ENCODE peak calls at places on chromosomes 1 and 21, in ten cellular contexts. P is endodermal cell; W is activated CD8-positive, alpha-beta T cell treated with anti-CD3 and anti-CD28 coated beads, Interleukin-2, amount 10 ng/mL, durations not matched to agents 7 days and 5 days; Q is stimulated activated CD8-positive, alpha-beta memory T cell treated with anti-CD3 and anti-CD28 coated beads, Interleukin-7, amount 100 ng/mL, for 48 hours; R is activated T-cell treated with anti-CD3 and anti-CD28 coated beads for 1 hour; U is right atrium auricular region; F is Right ventricle myocardium superior; J is choroid plexus epithelial cell; S is NCI-H1105; A is skeletal muscle cell. Y is an unnamed sample.

GRCh38 chr1:6594977-6595740 is 7.5 kb downstream of the KLHL21 start:
- DNase-seq in R (no peak), U (no peak), P (peak; percentile 25), F (no peak), J (no peak), Q (no peak), W (no peak), S (no peak), A (no peak), Y (no peak)

GRCh38 chr1:217333939-217334338 is 297.0 kb downstream of the GPATCH2 start:
- DNase-seq in P (peak; percentile 90), F (no peak), A (no peak), J (peak; percentile 21), U (no peak), S (peak; percentile 6), R (no peak), W (no peak), Q (no peak), Y (no peak)

GRCh38 chr1:110786802-110787327 is 86.1 kb upstream of the CD53 start:
- DNase-seq in S (no peak), J (no peak), P (no peak), R (no peak), W (no peak), U (no peak), F (no peak), Q (no peak), A (no peak), Y (no peak)

GRCh38 chr1:155514582-155515187 is 47.9 kb downstream of the ASH1L start:
- DNase-seq in J (no peak), F (no peak), S (no peak), U (no peak), R (no peak), P (no peak), A (no peak), W (no peak), Q (no peak), Y (no peak)

GRCh38 chr1:22031214-22031962 is 21.1 kb upstream of the CDC42 start:
- DNase-seq in Q (no peak), P (no peak), J (no peak), S (no peak), U (no peak), W (peak; percentile 33), R (peak; percentile 34), A (no peak), F (no peak), Y (no peak)

GRCh38 chr21:40120944-40121575 is 253.8 kb downstream of the PCP4 start:
- DNase-seq in P (no peak), Q (no peak), U (no peak), S (peak; percentile 59), W (no peak), F (no peak), A (no peak), R (no peak), J (peak; percentile 30), Y (no peak)

GRCh38 chr21:15379776-15380175 is 315.0 kb upstream of the NRIP1 start:
- DNase-seq in F (no peak), J (peak; percentile 23), W (no peak), S (no peak), R (no peak), A (no peak), P (no peak), Q (no peak), U (no peak), Y (no peak)

GRCh38 chr1:175969236-175969635 is 225.8 kb upstream of the TNR start:
- DNase-seq in R (no peak), J (no peak), W (no peak), U (no peak), S (no peak), P (no peak), F (no peak), A (no peak), Q (no peak), Y (no peak)

GRCh38 chr1:228911225-228911624 is 175.9 kb downstream of the RHOU start:
- DNase-seq in W (no peak), S (no peak), A (no peak), F (no peak), Q (no peak), U (no peak), R (no peak), P (peak; percentile 47), J (no peak), Y (no peak)

GRCh38 chr1:174791863-174792262 is 207.9 kb upstream of the CACYBP start:
- DNase-seq in P (no peak), A (no peak), F (no peak), J (peak; percentile 44), R (no peak), Q (no peak), W (no peak), S (no peak), U (no peak), Y (no peak)

GRCh38 chr1:113390871-113391642 is 742 bp downstream of the MAGI3 start:
- DNase-seq in A (no peak), J (no peak), F (peak; percentile 71), Q (no peak), P (peak; percentile 81), W (peak; percentile 58), U (no peak), R (peak; percentile 26), S (no peak), Y (peak; percentile 49)

GRCh38 chr1:160814316-160814715 is 18.3 kb downstream of the LY9 start:
- DNase-seq in R (no peak), F (no peak), P (no peak), Q (no peak), J (no peak), U (no peak), S (no peak), W (no peak), A (no peak), Y (no peak)

GRCh38 chr1:66996018-66996682 is 57.8 kb downstream of the SLC35D1 start:
- DNase-seq in W (peak; percentile 78), U (no peak), P (peak; percentile 87), R (peak; percentile 32), S (peak; percentile 54), J (peak; percentile 88), A (peak; percentile 31), Q (no peak), F (no peak), Y (peak; percentile 43)

GRCh38 chr21:42262826-42263225 is 43.9 kb downstream of the ABCG1 start:
- DNase-seq in A (no peak), J (peak; percentile 24), Q (no peak), W (no peak), R (no peak), U (peak; percentile 75), F (peak; percentile 90), P (no peak), S (no peak), Y (peak; percentile 90)

GRCh38 chr21:34598931-34599400 is 15.9 kb downstream of the RCAN1 start:
- DNase-seq in S (no peak), W (no peak), F (no peak), Q (no peak), U (no peak), J (no peak), P (no peak), A (no peak), R (no peak), Y (no peak)

GRCh38 chr1:59033761-59034160 is 249.9 kb upstream of the JUN start:
- DNase-seq in Q (no peak), F (no peak), J (no peak), P (no peak), S (no peak), R (no peak), U (no peak), A (no peak), W (no peak), Y (no peak)

GRCh38 chr1:236502972-236503639 is 20.7 kb upstream of the LGALS8 start:
- DNase-seq in R (no peak), S (no peak), Q (no peak), P (peak; percentile 89), A (no peak), F (peak; percentile 68), U (no peak), W (no peak), J (peak; percentile 92), Y (peak; percentile 81)

GRCh38 chr1:243882276-243882675 is 32.2 kb upstream of the AKT3 start:
- DNase-seq in U (no peak), R (no peak), P (no peak), S (no peak), F (no peak), W (no peak), J (peak; percentile 75), Q (no peak), A (peak; percentile 28), Y (no peak)

GRCh38 chr1:15966081-15966955 is 9.6 kb downstream of the ZBTB17 start:
- DNase-seq in R (no peak), P (no peak), Q (peak; percentile 73), J (peak; percentile 55), S (no peak), U (no peak), W (peak; percentile 71), A (no peak), F (no peak), Y (peak; percentile 74)

GRCh38 chr1:10965621-10966226 is 46.7 kb upstream of the TARDBP start:
- DNase-seq in S (no peak), J (peak; percentile 19), U (no peak), P (peak; percentile 38), A (no peak), W (peak; percentile 57), R (no peak), F (peak; percentile 63), Q (no peak), Y (peak; percentile 51)

GRCh38 chr1:206809504-206810084 is 37.3 kb upstream of the IL10 start:
- DNase-seq in F (no peak), U (no peak), W (peak; percentile 67), Q (no peak), S (no peak), R (peak; percentile 23), A (no peak), P (peak; percentile 68), J (peak; percentile 61), Y (no peak)

GRCh38 chr1:206036661-206037455 is 13.2 kb upstream of the CTSE start:
- DNase-seq in F (no peak), A (no peak), J (no peak), W (no peak), U (no peak), P (no peak), Q (no peak), R (no peak), S (no peak), Y (no peak)

GRCh38 chr1:160431571-160431970 is 31.2 kb downstream of the VANGL2 start:
- DNase-seq in F (no peak), J (no peak), S (no peak), Q (no peak), R (no peak), W (no peak), U (no peak), P (no peak), A (no peak), Y (no peak)

GRCh38 chr1:70667771-70668170 is 256.7 kb downstream of the CTH start:
- DNase-seq in P (no peak), F (no peak), R (no peak), Q (no peak), J (no peak), A (peak; percentile 11), U (no peak), W (no peak), S (peak; percentile 18), Y (no peak)

GRCh38 chr21:46455575-46456385 is 2.9 kb upstream of the DIP2A start:
- DNase-seq in J (peak; percentile 72), R (no peak), A (peak; percentile 23), W (no peak), F (no peak), P (no peak), S (no peak), U (no peak), Q (no peak), Y (no peak)

GRCh38 chr1:100543640-100544039 is 5.7 kb downstream of the GPR88 start:
- DNase-seq in Q (no peak), A (no peak), P (peak; percentile 76), W (peak; percentile 58), J (no peak), U (no peak), R (no peak), F (no peak), S (no peak), Y (no peak)

GRCh38 chr1:43603004-43603403 is 46.9 kb upstream of the KDM4A start:
- DNase-seq in F (no peak), R (no peak), S (no peak), A (no peak), W (no peak), Q (no peak), J (no peak), U (no peak), P (no peak), Y (no peak)

GRCh38 chr21:15793547-15794235 is 63.9 kb downstream of the USP25 start:
- DNase-seq in F (no peak), J (peak; percentile 56), A (no peak), R (no peak), W (no peak), S (no peak), P (no peak), U (no peak), Q (no peak), Y (no peak)

Y was measured in right cardiac atrium.